ENCODE peak calls at places on chromosomes 12 and 14, in seven cellular contexts. V, L, G, Q, O, B and U are unnamed samples.

GRCh38 chr14:85532981-85533820 is 3.3 kb downstream of the FLRT2 start:
- DNase-seq in L (no peak), G (peak), Q (peak), V (no peak), B (peak), O (no peak), U (no peak)

GRCh38 chr14:87066221-87066817 is 926.7 kb downstream of the GALC start:
- DNase-seq in L (peak), G (no peak), V (no peak), B (no peak), O (peak), Q (peak), U (no peak)

GRCh38 chr12:123242083-123242904 is 9.1 kb downstream of the MTRFR start:
- DNase-seq in O (no peak), V (no peak), G (no peak), B (no peak), Q (no peak), L (no peak), U (no peak)

GRCh38 chr14:30908826-30909225 is 34.5 kb downstream of the COCH start:
- DNase-seq in V (no peak), B (no peak), O (no peak), G (no peak), L (no peak), Q (no peak), U (no peak)

GRCh38 chr12:109053382-109054123 is 1.2 kb downstream of the USP30 start:
- DNase-seq in G (no peak), L (peak), V (no peak), O (peak), Q (peak), B (no peak), U (no peak)

GRCh38 chr12:85155791-85156190 is 119.6 kb downstream of the LRRIQ1 start:
- DNase-seq in O (peak), L (peak), Q (peak), V (no peak), B (no peak), G (no peak), U (no peak)

GRCh38 chr12:110639336-110640178 is 25.6 kb downstream of the TCTN1 start:
- DNase-seq in V (no peak), L (no peak), Q (peak), O (no peak), B (no peak), G (no peak), U (no peak)

GRCh38 chr14:101075025-101075800 is 171.7 kb upstream of the RTL1 start:
- DNase-seq in V (no peak), L (no peak), Q (no peak), B (peak), O (no peak), G (no peak), U (no peak)

GRCh38 chr14:52834440-52834842 is 43.0 kb upstream of the GNPNAT1 start:
- DNase-seq in V (no peak), O (no peak), Q (peak), L (no peak), G (no peak), B (no peak), U (no peak)

GRCh38 chr14:98138666-98139065 is 1133.3 kb downstream of the BCL11B start:
- DNase-seq in B (no peak), G (no peak), V (no peak), O (peak), L (no peak), Q (peak), U (peak)

GRCh38 chr12:16331998-16332397 is 15.4 kb upstream of the MGST1 start:
- DNase-seq in V (no peak), B (no peak), O (no peak), G (no peak), L (no peak), Q (no peak), U (no peak)

GRCh38 chr14:95323917-95324316 is 4.2 kb upstream of the CLMN start:
- DNase-seq in G (no peak), O (no peak), L (no peak), B (no peak), V (no peak), Q (no peak), U (no peak)

GRCh38 chr14:98177551-98177950 is 1094.4 kb downstream of the BCL11B start:
- DNase-seq in L (no peak), G (no peak), B (no peak), V (no peak), O (no peak), Q (no peak), U (no peak)

GRCh38 chr14:106044949-106045596 is 518.7 kb downstream of the TMEM121 start:
- DNase-seq in B (peak), G (no peak), O (no peak), V (peak), L (peak), Q (no peak), U (peak)

GRCh38 chr12:1272132-1272531 is 281.1 kb downstream of the ERC1 start:
- DNase-seq in L (no peak), G (no peak), Q (no peak), V (no peak), O (no peak), B (no peak), U (peak)

GRCh38 chr12:62194616-62195015 is 65.6 kb upstream of the USP15 start:
- DNase-seq in O (no peak), V (no peak), B (no peak), Q (peak), L (no peak), G (no peak), U (no peak)

GRCh38 chr12:111757361-111758119 is 9.2 kb upstream of the ALDH2 start:
- DNase-seq in O (peak), L (no peak), G (no peak), B (no peak), Q (peak), V (no peak), U (no peak)

GRCh38 chr12:17079251-17079909 is 473.4 kb upstream of the LMO3 start:
- DNase-seq in L (peak), G (no peak), Q (no peak), V (no peak), O (peak), B (no peak), U (no peak)

GRCh38 chr12:111387747-111388365 is 17.9 kb upstream of the SH2B3 start:
- DNase-seq in V (no peak), G (no peak), Q (no peak), L (no peak), B (no peak), O (no peak), U (no peak)

GRCh38 chr12:123712780-123713319 is 697 bp downstream of the ATP6V0A2 start:
- DNase-seq in Q (peak), O (no peak), B (peak), G (no peak), V (no peak), L (peak), U (no peak)

GRCh38 chr14:55245657-55246268 is 25.5 kb upstream of the FBXO34 start:
- DNase-seq in G (no peak), O (peak), Q (peak), L (peak), B (no peak), V (no peak), U (no peak)

GRCh38 chr12:48002773-48003218 is 1.5 kb downstream of the COL2A1 start:
- DNase-seq in G (no peak), Q (peak), V (no peak), B (peak), L (no peak), O (no peak), U (no peak)

GRCh38 chr12:52903855-52904508 is 894 bp downstream of the KRT8 start:
- DNase-seq in O (no peak), B (no peak), Q (peak), V (no peak), L (peak), G (peak), U (peak)

GRCh38 chr14:71594828-71595227 is 337.4 kb upstream of the RGS6 start:
- DNase-seq in G (no peak), B (no peak), L (no peak), O (no peak), Q (peak), V (no peak), U (no peak)

DNA sequence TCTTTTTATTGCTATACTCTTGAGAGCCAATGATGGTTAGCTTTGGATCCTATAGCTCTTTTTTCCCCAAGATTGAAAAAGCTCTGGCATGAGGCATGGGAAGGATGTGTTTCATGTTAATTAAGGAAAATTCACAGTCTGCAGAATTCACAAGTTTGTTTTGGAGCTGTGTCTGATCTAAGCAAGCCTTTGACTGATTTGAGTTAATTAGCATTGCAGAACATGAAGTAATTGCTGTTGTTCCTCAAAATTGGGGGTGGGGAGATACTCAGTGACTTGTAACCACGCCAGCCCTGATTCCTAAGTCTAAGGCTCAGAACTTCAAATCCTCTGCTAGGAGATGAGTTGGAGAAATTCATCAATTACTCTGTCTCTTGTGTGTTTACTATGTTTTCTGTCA is 205.0 kb downstream of the SUDS3 start:
- DNase-seq in Q (no peak), O (no peak), L (no peak), B (no peak), G (no peak), V (no peak), U (no peak)
- H3K4me3 ChIP-seq in Q (no peak), O (no peak), L (no peak), B (no peak), G (no peak), V (no peak), U (no peak)

GRCh38 chr12:104477812-104478388 is 21.2 kb downstream of the CHST11 start:
- DNase-seq in V (no peak), O (no peak), G (no peak), L (no peak), B (no peak), Q (no peak), U (no peak)
- H3K27ac ChIP-seq in V (peak), O (peak), G (no peak), L (no peak), B (peak), Q (no peak), U (peak)

GRCh38 chr14:20988717-20989116 is 1.1 kb upstream of the METTL17 start:
- DNase-seq in L (no peak), B (no peak), O (no peak), G (no peak), Q (no peak), V (no peak), U (no peak)
- H3K4me3 ChIP-seq in L (no peak), B (no peak), O (peak), G (no peak), Q (no peak), V (no peak), U (no peak)

GRCh38 chr12:22494319-22494718 is 50.0 kb downstream of the C2CD5 start:
- DNase-seq in V (no peak), L (no peak), B (no peak), O (no peak), G (no peak), Q (peak), U (no peak)
- H3K27ac ChIP-seq in V (no peak), L (no peak), B (no peak), O (no peak), G (no peak), Q (no peak), U (no peak)

GRCh38 chr14:29905549-29905948 is 22.1 kb downstream of the PRKD1 start:
- DNase-seq in L (no peak), O (no peak), B (no peak), V (no peak), Q (no peak), G (no peak), U (no peak)

GRCh38 chr14:29911815-29912214 is 15.8 kb downstream of the PRKD1 start:
- DNase-seq in Q (no peak), O (no peak), V (no peak), G (no peak), L (no peak), B (no peak), U (no peak)

GRCh38 chr14:29900609-29901350 is 26.9 kb downstream of the PRKD1 start:
- DNase-seq in G (no peak), V (no peak), O (no peak), L (no peak), B (no peak), Q (no peak), U (no peak)

GRCh38 chr14:29908652-29909577 is 18.7 kb downstream of the PRKD1 start:
- DNase-seq in V (peak), B (no peak), L (no peak), G (no peak), O (no peak), Q (no peak), U (no peak)

DNA sequence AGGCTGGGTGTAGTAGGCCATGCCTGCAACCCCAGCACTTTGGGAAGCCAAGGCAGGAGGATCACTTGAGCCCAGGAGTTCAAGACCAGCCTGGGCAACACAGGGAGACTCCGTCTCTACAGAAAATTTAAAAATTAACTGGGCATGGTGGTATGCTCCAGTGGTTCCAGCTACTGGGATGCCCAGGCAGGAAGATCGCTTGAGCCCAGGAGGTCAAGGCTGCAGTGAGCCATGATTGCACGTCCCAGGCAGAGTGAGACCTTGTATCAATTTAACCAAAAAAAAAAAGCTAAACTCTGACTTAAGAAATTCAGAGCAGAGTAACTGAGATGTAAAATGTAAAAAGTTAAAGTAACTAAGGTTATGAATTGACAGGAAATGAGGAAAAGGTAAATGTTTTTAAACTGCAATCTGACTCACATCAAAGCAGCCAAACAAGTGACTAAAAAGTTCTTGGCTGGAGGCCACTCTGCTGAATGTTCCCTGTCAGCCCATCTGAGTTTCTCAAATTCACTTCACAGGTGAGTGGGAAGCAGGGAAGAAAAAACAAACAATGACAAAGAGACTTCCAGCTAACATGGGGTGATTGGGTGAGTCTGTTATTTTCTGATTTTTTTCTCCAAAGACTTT is 21.3 kb downstream of the PRKD1 start:
- DNase-seq in Q (peak), V (no peak), L (peak), O (no peak), B (no peak), G (no peak), U (no peak)
- H3K4me3 ChIP-seq in Q (no peak), V (no peak), L (no peak), O (no peak), B (no peak), G (no peak), U (no peak)